ENCODE peak calls at places on chromosome 2, in ten cellular contexts. W is psoas muscle; S is A549; T is CD4-positive, alpha-beta T cell; D is stomach; U is esophagus squamous epithelium; Y is H9; Q is GM12878; L is A673; E is ovary. O is an unnamed sample.

GRCh38 chr2:229586746-229587705 is 127.3 kb downstream of the DNER start:
- DNase-seq in W (peak), S (peak), T (no peak), D (peak), U (no peak), Y (peak), Q (no peak), L (peak), E (peak), O (peak)

GRCh38 chr2:97870396-97870843 is 125.3 kb downstream of the TMEM131 start:
- DNase-seq in W (no peak), S (peak), T (peak), D (no peak), U (no peak), Y (no peak), Q (peak), L (peak), E (no peak), O (no peak)

GRCh38 chr2:64283641-64284371 is 139.6 kb upstream of the PELI1 start:
- DNase-seq in W (no peak), S (no peak), T (no peak), D (no peak), U (no peak), Y (no peak), Q (peak), L (no peak), E (no peak), O (peak)

GRCh38 chr2:144379891-144380311 is 140.0 kb downstream of the ZEB2 start:
- DNase-seq in W (peak), S (no peak), T (no peak), D (no peak), U (no peak), Y (no peak), Q (no peak), L (no peak), E (peak), O (no peak)

GRCh38 chr2:150075831-150076230 is 411.6 kb downstream of the RND3 start:
- DNase-seq in W (no peak), S (peak), T (no peak), D (no peak), U (no peak), Y (no peak), Q (no peak), L (no peak), E (no peak), O (no peak)

GRCh38 chr2:164960159-164960558 is 4.8 kb upstream of the SLC38A11 start:
- DNase-seq in W (no peak), S (no peak), T (no peak), D (no peak), U (no peak), Y (no peak), Q (no peak), L (no peak), E (no peak), O (no peak)

GRCh38 chr2:38113999-38114708 is 38.2 kb upstream of the CYP1B1 start:
- DNase-seq in W (no peak), S (no peak), T (no peak), D (no peak), U (no peak), Y (no peak), Q (no peak), L (peak), E (no peak), O (no peak)

GRCh38 chr2:214696681-214697080 is 112.8 kb downstream of the BARD1 start:
- DNase-seq in W (no peak), S (no peak), T (no peak), D (no peak), U (no peak), Y (no peak), Q (no peak), L (no peak), E (no peak), O (no peak)

GRCh38 chr2:241068136-241068941 is 33.7 kb downstream of the MTERF4 start:
- DNase-seq in W (no peak), S (no peak), T (no peak), D (no peak), U (no peak), Y (no peak), Q (no peak), L (no peak), E (no peak), O (peak)

GRCh38 chr2:62375051-62375450 is 130.9 kb downstream of the TMEM17 start:
- DNase-seq in W (no peak), S (no peak), T (no peak), D (no peak), U (no peak), Y (no peak), Q (no peak), L (no peak), E (no peak), O (no peak)

GRCh38 chr2:148238561-148238960 is 217.7 kb downstream of the MBD5 start:
- DNase-seq in W (no peak), S (no peak), T (no peak), D (no peak), U (no peak), Y (no peak), Q (no peak), L (no peak), E (no peak), O (no peak)

GRCh38 chr2:44927979-44928659 is 13.4 kb upstream of the SIX3 start:
- DNase-seq in W (no peak), S (no peak), T (no peak), D (no peak), U (no peak), Y (peak), Q (no peak), L (no peak), E (no peak), O (no peak)

GRCh38 chr2:96531872-96532505 is 4.6 kb upstream of the ARID5A start:
- DNase-seq in W (peak), S (peak), T (peak), D (peak), U (peak), Y (peak), Q (peak), L (peak), E (peak), O (peak)

GRCh38 chr2:112493048-112493447 is 11.1 kb downstream of the TTL start:
- DNase-seq in W (no peak), S (peak), T (no peak), D (no peak), U (no peak), Y (no peak), Q (no peak), L (peak), E (no peak), O (no peak)

GRCh38 chr2:43898134-43898957 is 59.6 kb downstream of the ABCG8 start:
- DNase-seq in W (no peak), S (peak), T (no peak), D (peak), U (no peak), Y (no peak), Q (no peak), L (peak), E (no peak), O (no peak)

GRCh38 chr2:27509326-27509725 is 12.7 kb downstream of the GCKR start:
- DNase-seq in W (no peak), S (no peak), T (no peak), D (no peak), U (no peak), Y (no peak), Q (no peak), L (peak), E (no peak), O (no peak)

GRCh38 chr2:160932960-160933359 is 227.3 kb upstream of the TANK start:
- DNase-seq in W (no peak), S (peak), T (no peak), D (no peak), U (no peak), Y (no peak), Q (no peak), L (no peak), E (no peak), O (no peak)

GRCh38 chr2:112153179-112153490 is 14.9 kb downstream of the FBLN7 start:
- DNase-seq in W (no peak), S (no peak), T (no peak), D (peak), U (no peak), Y (no peak), Q (no peak), L (no peak), E (no peak), O (peak)

GRCh38 chr2:150438654-150439053 is 48.8 kb downstream of the RND3 start:
- DNase-seq in W (no peak), S (no peak), T (no peak), D (no peak), U (no peak), Y (no peak), Q (no peak), L (no peak), E (no peak), O (no peak)

GRCh38 chr2:74199275-74199701 is 873 bp downstream of the MTHFD2 start:
- DNase-seq in W (no peak), S (no peak), T (no peak), D (no peak), U (no peak), Y (no peak), Q (no peak), L (no peak), E (no peak), O (no peak)

GRCh38 chr2:58574873-58575272 is 333.7 kb upstream of the FANCL start:
- DNase-seq in W (no peak), S (no peak), T (no peak), D (no peak), U (no peak), Y (no peak), Q (no peak), L (no peak), E (no peak), O (no peak)

GRCh38 chr2:170165129-170165528 is 12.8 kb upstream of the MYO3B start:
- DNase-seq in W (no peak), S (no peak), T (no peak), D (no peak), U (no peak), Y (no peak), Q (no peak), L (no peak), E (no peak), O (no peak)

GRCh38 chr2:169361706-169362345 is 508 bp downstream of the LRP2 start:
- DNase-seq in W (peak), S (peak), T (no peak), D (no peak), U (no peak), Y (peak), Q (no peak), L (no peak), E (peak), O (peak)

GRCh38 chr2:216235896-216236295 is 126.7 kb downstream of the XRCC5 start:
- DNase-seq in W (no peak), S (no peak), T (no peak), D (no peak), U (no peak), Y (no peak), Q (no peak), L (no peak), E (no peak), O (no peak)

GRCh38 chr2:208489687-208490086 is 83.1 kb downstream of the PTH2R start:
- DNase-seq in W (no peak), S (no peak), T (no peak), D (no peak), U (no peak), Y (no peak), Q (no peak), L (no peak), E (no peak), O (no peak)

GRCh38 chr2:239595711-239596110 is 194.9 kb upstream of the HDAC4 start:
- DNase-seq in W (peak), S (no peak), T (no peak), D (peak), U (no peak), Y (no peak), Q (no peak), L (no peak), E (peak), O (peak)

GRCh38 chr2:190722061-190722759 is 73.3 kb downstream of the NAB1 start:
- DNase-seq in W (no peak), S (no peak), T (no peak), D (no peak), U (no peak), Y (no peak), Q (peak), L (no peak), E (no peak), O (no peak)

GRCh38 chr2:227402959-227403358 is 15.2 kb upstream of the SCYGR1 start:
- DNase-seq in W (no peak), S (peak), T (no peak), D (no peak), U (no peak), Y (no peak), Q (no peak), L (no peak), E (no peak), O (no peak)

GRCh38 chr2:167335627-167336026 is 447.3 kb downstream of the XIRP2 start:
- DNase-seq in W (no peak), S (no peak), T (no peak), D (no peak), U (no peak), Y (no peak), Q (no peak), L (peak), E (no peak), O (no peak)

GRCh38 chr2:238138331-238139102 is at the start of gene KLHL30:
- DNase-seq in W (peak), S (no peak), T (no peak), D (no peak), U (no peak), Y (no peak), Q (no peak), L (no peak), E (no peak), O (no peak)

GRCh38 chr2:9345997-9346396 is 77.3 kb downstream of the ITGB1BP1 start:
- DNase-seq in W (no peak), S (no peak), T (no peak), D (no peak), U (no peak), Y (no peak), Q (no peak), L (no peak), E (no peak), O (no peak)

GRCh38 chr2:105645031-105645940 is 99.4 kb upstream of the NCK2 start:
- DNase-seq in W (no peak), S (no peak), T (no peak), D (no peak), U (no peak), Y (peak), Q (no peak), L (no peak), E (no peak), O (peak)

GRCh38 chr2:17148298-17149228 is 369.7 kb downstream of the RAD51AP2 start:
- DNase-seq in W (no peak), S (peak), T (no peak), D (peak), U (no peak), Y (peak), Q (no peak), L (peak), E (peak), O (peak)
- TF ChIP-seq CTCF in W (no peak), S (no peak), T (no peak), D (peak), U (no peak), Y (peak), Q (peak), L (peak), E (no peak), O (peak)

GRCh38 chr2:179822540-179822939 is 38.9 kb downstream of the ZNF385B start:
- DNase-seq in W (no peak), S (no peak), T (no peak), D (no peak), U (no peak), Y (no peak), Q (no peak), L (no peak), E (no peak), O (no peak)

GRCh38 chr2:179826297-179826696 is 35.1 kb downstream of the ZNF385B start:
- DNase-seq in W (no peak), S (no peak), T (no peak), D (no peak), U (no peak), Y (no peak), Q (no peak), L (no peak), E (no peak), O (no peak)

GRCh38 chr2:179825494-179825893 is 35.9 kb downstream of the ZNF385B start:
- DNase-seq in W (no peak), S (peak), T (no peak), D (no peak), U (no peak), Y (no peak), Q (no peak), L (no peak), E (no peak), O (no peak)

DNA sequence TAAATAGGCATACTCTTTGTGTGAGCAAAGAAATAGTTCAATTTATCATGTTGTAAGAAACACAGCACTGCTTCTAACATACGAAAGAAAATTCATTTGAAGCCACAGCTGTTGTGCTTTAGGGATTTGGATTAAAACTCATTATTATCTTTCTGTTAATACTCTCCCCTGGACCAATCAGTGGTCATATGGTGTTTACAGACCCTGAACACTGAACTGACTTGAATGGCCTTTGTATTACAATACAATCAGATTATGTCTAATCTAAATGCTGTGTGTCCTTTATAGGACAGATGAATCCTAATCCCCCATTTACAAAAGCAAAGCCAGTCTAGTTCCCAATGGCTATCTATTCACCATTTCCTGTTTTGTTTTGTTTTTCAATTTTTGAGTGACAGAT is 36.5 kb downstream of the ZNF385B start:
- DNase-seq in W (no peak), S (no peak), T (no peak), D (no peak), U (no peak), Y (no peak), Q (no peak), L (no peak), E (no peak), O (no peak)
- H3K27ac ChIP-seq in W (no peak), S (no peak), T (no peak), D (no peak), U (no peak), Y (no peak), Q (no peak), L (no peak), E (no peak), O (no peak)

DNA sequence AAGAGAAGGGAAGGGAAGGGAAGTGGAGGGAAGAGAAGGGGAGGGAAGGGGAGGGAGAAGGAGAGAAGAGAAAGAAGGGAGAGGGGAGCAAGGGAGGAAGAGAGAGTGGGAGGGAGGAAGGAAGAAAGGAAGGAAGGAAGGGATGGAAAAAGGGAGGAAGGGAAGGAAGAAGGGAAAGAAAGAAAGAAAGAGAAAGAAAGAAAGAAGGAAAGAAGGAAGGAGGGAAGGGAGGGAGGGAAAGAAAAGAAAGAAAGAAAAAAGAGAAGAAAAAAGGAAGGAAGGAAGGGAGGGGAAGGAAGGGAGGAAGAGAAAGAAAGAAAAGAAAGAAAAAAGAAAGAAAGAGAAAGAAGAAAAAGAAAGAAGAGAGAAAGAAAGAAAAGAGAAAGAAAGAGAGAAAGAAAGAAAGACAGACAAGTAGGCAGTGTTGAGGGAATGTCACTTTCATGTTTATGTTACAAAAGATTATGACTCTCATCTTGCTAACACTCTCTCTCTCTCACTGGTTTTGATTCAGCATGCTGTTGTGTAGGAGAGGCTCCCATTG is 58.0 kb upstream of the ZNF804A start:
- DNase-seq in W (no peak), S (no peak), T (no peak), D (no peak), U (no peak), Y (no peak), Q (no peak), L (no peak), E (no peak), O (no peak)
- TF ChIP-seq CTCF in W (no peak), S (no peak), T (no peak), D (no peak), U (no peak), Y (no peak), Q (no peak), L (no peak), E (no peak), O (no peak)

GRCh38 chr2:205732314-205732713 is 50.0 kb downstream of the NRP2 start:
- DNase-seq in W (no peak), S (no peak), T (no peak), D (no peak), U (no peak), Y (no peak), Q (no peak), L (no peak), E (no peak), O (no peak)

GRCh38 chr2:205731521-205731965 is 49.2 kb downstream of the NRP2 start:
- DNase-seq in W (no peak), S (peak), T (no peak), D (no peak), U (no peak), Y (no peak), Q (no peak), L (no peak), E (no peak), O (no peak)

GRCh38 chr2:205730191-205730590 is 47.9 kb downstream of the NRP2 start:
- DNase-seq in W (no peak), S (no peak), T (no peak), D (no peak), U (no peak), Y (no peak), Q (no peak), L (no peak), E (no peak), O (no peak)

GRCh38 chr2:205733082-205733481 is 50.8 kb downstream of the NRP2 start:
- DNase-seq in W (no peak), S (no peak), T (no peak), D (no peak), U (no peak), Y (no peak), Q (no peak), L (no peak), E (no peak), O (no peak)

DNA sequence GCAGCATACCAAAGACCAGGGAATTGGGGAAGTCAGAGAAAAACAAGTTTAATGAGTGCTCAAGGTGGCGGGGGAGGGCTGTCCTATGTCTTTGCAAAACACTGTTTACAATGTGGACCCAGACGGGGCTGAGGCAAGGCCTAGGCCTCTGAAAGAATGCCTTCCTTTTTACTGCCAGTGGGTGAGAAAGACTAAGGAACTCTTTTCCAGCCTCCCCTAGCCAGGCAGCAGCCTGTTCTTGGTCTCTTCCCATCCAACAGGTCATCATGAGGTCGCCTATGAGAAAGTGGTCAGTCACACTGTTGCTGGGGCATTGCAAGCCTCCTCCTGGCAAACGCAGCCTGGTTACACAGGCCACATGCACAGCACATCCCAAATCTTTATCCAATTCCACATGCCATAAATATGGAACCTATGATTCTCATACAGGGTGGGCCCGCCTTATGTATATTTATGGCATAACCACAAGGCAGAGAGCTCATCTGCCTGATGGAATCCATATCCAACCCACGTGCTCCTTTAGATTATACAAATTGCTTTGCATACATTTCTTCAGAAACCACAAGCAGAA is 48.5 kb downstream of the NRP2 start:
- DNase-seq in W (no peak), S (no peak), T (no peak), D (no peak), U (no peak), Y (no peak), Q (no peak), L (no peak), E (no peak), O (no peak)
- H3K27ac ChIP-seq in W (no peak), S (peak), T (no peak), D (peak), U (peak), Y (no peak), Q (no peak), L (no peak), E (peak), O (no peak)

GRCh38 chr2:126385441-126385840 is 270.5 kb upstream of the GYPC start:
- DNase-seq in W (no peak), S (no peak), T (no peak), D (no peak), U (no peak), Y (no peak), Q (no peak), L (no peak), E (no peak), O (no peak)
- TF ChIP-seq CTCF in W (no peak), S (no peak), T (no peak), D (no peak), U (no peak), Y (no peak), Q (no peak), L (no peak), E (no peak), O (peak)

GRCh38 chr2:24871852-24872323 is 48.1 kb downstream of the ADCY3 start:
- DNase-seq in W (no peak), S (no peak), T (no peak), D (no peak), U (no peak), Y (no peak), Q (no peak), L (no peak), E (peak), O (no peak)

GRCh38 chr2:24873619-24874018 is 46.4 kb downstream of the ADCY3 start:
- DNase-seq in W (peak), S (no peak), T (no peak), D (no peak), U (no peak), Y (no peak), Q (no peak), L (no peak), E (no peak), O (no peak)

GRCh38 chr2:24872344-24873115 is 47.5 kb downstream of the ADCY3 start:
- DNase-seq in W (no peak), S (no peak), T (no peak), D (no peak), U (no peak), Y (no peak), Q (no peak), L (no peak), E (no peak), O (no peak)

GRCh38 chr2:24870440-24870839 is 49.6 kb downstream of the ADCY3 start:
- DNase-seq in W (no peak), S (no peak), T (no peak), D (no peak), U (no peak), Y (no peak), Q (no peak), L (no peak), E (no peak), O (no peak)

GRCh38 chr2:24870891-24871705 is 48.9 kb downstream of the ADCY3 start:
- DNase-seq in W (no peak), S (no peak), T (no peak), D (no peak), U (no peak), Y (no peak), Q (no peak), L (no peak), E (no peak), O (no peak)
- H3K27ac ChIP-seq in W (peak), S (no peak), T (no peak), D (no peak), U (no peak), Y (no peak), Q (no peak), L (no peak), E (peak), O (peak)